ENCODE peak calls at places on chromosomes 13 and 19, in seven cellular contexts. F is MM.1S, T is mammary epithelial cell, P is right atrium auricular region, R is Caco-2, E is pancreas, D is mucosa of descending colon. M is an unnamed sample.

GRCh38 chr19:12092065-12092867 is 27.7 kb downstream of the ZNF844 start:
- DNase-seq in D (peak; percentile 81), E (peak; percentile 93), T (peak; percentile 10), R (no peak), F (peak; percentile 57), P (peak; percentile 87), M (peak; percentile 94)

GRCh38 chr19:11574689-11575088 is 2.8 kb downstream of the ACP5 start:
- DNase-seq in D (no peak), R (no peak), P (no peak), T (no peak), E (no peak), F (no peak), M (no peak)

GRCh38 chr19:8506402-8506957 is 4.0 kb upstream of the PRAM1 start:
- DNase-seq in D (no peak), E (no peak), P (no peak), T (no peak), R (no peak), F (no peak), M (no peak)

GRCh38 chr13:65532231-65532630 is 1697.9 kb downstream of the PCDH9 start:
- DNase-seq in E (no peak), R (no peak), P (no peak), F (no peak), T (no peak), D (no peak), M (no peak)

GRCh38 chr19:39310558-39311311 is 9.9 kb downstream of the LRFN1 start:
- DNase-seq in E (no peak), R (peak; percentile 62), D (no peak), P (no peak), F (no peak), T (no peak), M (no peak)

GRCh38 chr19:4870025-4870700 is 2.7 kb upstream of the PLIN3 start:
- DNase-seq in D (peak; percentile 47), E (no peak), T (peak; percentile 90), R (peak; percentile 82), P (peak; percentile 62), F (no peak), M (peak; percentile 73)

GRCh38 chr19:48524728-48525127 is 13.1 kb upstream of the LMTK3 start:
- DNase-seq in R (no peak), T (no peak), P (no peak), D (no peak), E (no peak), F (no peak), M (no peak)

GRCh38 chr13:45683701-45684100 is 18.4 kb upstream of the CBY2 start:
- DNase-seq in D (no peak), P (no peak), F (no peak), T (no peak), R (no peak), E (no peak), M (no peak)

GRCh38 chr19:38004100-38004504 is 97.1 kb downstream of the SIPA1L3 start:
- DNase-seq in P (no peak), E (no peak), R (no peak), T (no peak), D (no peak), F (no peak), M (no peak)

GRCh38 chr13:50693755-50694154 is 149.7 kb downstream of the DLEU7 start:
- DNase-seq in F (no peak), T (no peak), R (no peak), E (no peak), D (no peak), P (peak; percentile 67), M (no peak)

GRCh38 chr19:56660381-56661105 is 11.0 kb downstream of the ZNF835 start:
- DNase-seq in F (no peak), D (no peak), T (no peak), R (no peak), P (no peak), E (peak; percentile 70), M (no peak)
- H3K9me3 ChIP-seq in F (no peaks in the 10 kb centered on the region), D (peaks cover 82% of the 10 kb centered on the region), T (peaks cover 35% of the 10 kb centered on the region), R (peaks cover 12% of the 10 kb centered on the region), P (no peaks in the 10 kb centered on the region), E (no peaks in the 10 kb centered on the region), M (no peaks in the 10 kb centered on the region)

GRCh38 chr19:57706346-57706745 is 2.7 kb downstream of the ZNF154 start:
- DNase-seq in R (no peak), F (no peak), P (no peak), T (no peak), D (no peak), E (no peak), M (no peak)
- H3K9me3 ChIP-seq in R (peaks cover 20% of the 10 kb centered on the region), F (no peaks in the 10 kb centered on the region), P (no peaks in the 10 kb centered on the region), T (peaks cover 26% of the 10 kb centered on the region), D (peaks cover 99% of the 10 kb centered on the region), E (no peaks in the 10 kb centered on the region), M (peaks cover 8% of the 10 kb centered on the region)

GRCh38 chr19:57949296-57949695 is 1.8 kb upstream of the ZNF256 start:
- DNase-seq in R (no peak), F (no peak), E (peak; percentile 43), D (no peak), P (no peak), T (no peak), M (no peak)
- H3K9me3 ChIP-seq in R (peaks cover 33% of the 10 kb centered on the region), F (no peaks in the 10 kb centered on the region), E (no peaks in the 10 kb centered on the region), D (peaks cover 59% of the 10 kb centered on the region), P (no peaks in the 10 kb centered on the region), T (peaks cover 17% of the 10 kb centered on the region), M (no peaks in the 10 kb centered on the region)

GRCh38 chr13:18232298-18232993 is 949.2 kb downstream of the TUBA3C start:
- DNase-seq in F (no peak), R (no peak), D (no peak), T (no peak), E (peak; percentile 58), P (no peak), M (no peak)

GRCh38 chr13:18232994-18233782 is 948.4 kb downstream of the TUBA3C start:
- DNase-seq in D (no peak), P (no peak), T (no peak), R (no peak), F (no peak), E (peak; percentile 56), M (no peak)

GRCh38 chr13:18235172-18235571 is 946.5 kb downstream of the TUBA3C start:
- DNase-seq in F (no peak), R (no peak), T (no peak), P (no peak), D (no peak), E (peak; percentile 59), M (no peak)

GRCh38 chr13:18235756-18236527 is 945.7 kb downstream of the TUBA3C start:
- DNase-seq in E (peak; percentile 66), P (no peak), R (no peak), T (no peak), D (no peak), F (no peak), M (no peak)

DNA sequence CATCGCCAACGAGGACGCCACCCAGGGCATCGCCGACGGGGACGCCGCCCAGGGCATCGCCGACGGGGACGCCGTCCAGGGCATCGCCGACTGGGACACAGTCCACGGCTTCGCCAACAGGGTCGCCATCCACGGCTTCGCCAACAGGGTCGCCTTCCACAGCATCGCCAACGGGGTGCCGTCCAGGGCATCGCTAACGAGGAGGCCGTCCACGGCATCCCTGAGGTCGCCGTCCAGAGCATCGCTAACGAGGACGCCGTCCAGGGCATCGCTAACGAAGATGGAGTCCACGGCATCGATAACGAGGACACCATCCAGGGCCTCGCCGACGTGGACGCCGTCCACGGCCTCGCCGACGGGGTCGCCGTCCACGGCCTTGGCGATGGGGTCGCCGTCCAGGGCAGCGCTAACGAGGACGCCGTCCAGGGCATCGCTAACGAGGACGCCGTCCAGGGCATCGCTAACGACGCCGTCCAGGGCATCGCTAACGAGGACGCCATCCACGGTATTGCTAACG is 947.8 kb downstream of the TUBA3C start:
- DNase-seq in D (no peak), F (no peak), R (no peak), P (no peak), T (no peak), E (peak; percentile 42), M (no peak)
- H3K9me3 ChIP-seq in D (peaks cover 67% of the 10 kb centered on the region), F (no peaks in the 10 kb centered on the region), R (peaks cover 3% of the 10 kb centered on the region), P (no peaks in the 10 kb centered on the region), T (peaks cover 54% of the 10 kb centered on the region), E (no peaks in the 10 kb centered on the region), M (no peaks in the 10 kb centered on the region)

GRCh38 chr19:15926484-15926883 is 7.8 kb downstream of the CYP4F11 start:
- DNase-seq in E (no peak), T (no peak), R (no peak), P (no peak), D (peak; percentile 36), F (no peak), M (no peak)
- H3K9me3 ChIP-seq in E (no peaks in the 10 kb centered on the region), T (no peaks in the 10 kb centered on the region), R (no peaks in the 10 kb centered on the region), P (no peaks in the 10 kb centered on the region), D (no peaks in the 10 kb centered on the region), F (no peaks in the 10 kb centered on the region), M (no peaks in the 10 kb centered on the region)

GRCh38 chr19:15635016-15635805 is 5.5 kb upstream of the CYP4F3 start:
- DNase-seq in P (no peak), R (no peak), E (no peak), T (peak; percentile 72), D (no peak), F (no peak), M (no peak)

GRCh38 chr19:15629003-15629880 is 11.5 kb upstream of the CYP4F3 start:
- DNase-seq in T (peak; percentile 64), F (peak; percentile 56), E (peak; percentile 92), D (peak; percentile 94), P (peak; percentile 75), R (peak; percentile 69), M (peak; percentile 91)

GRCh38 chr19:15634105-15634504 is 6.6 kb upstream of the CYP4F3 start:
- DNase-seq in E (no peak), D (no peak), R (no peak), P (no peak), F (no peak), T (no peak), M (no peak)

GRCh38 chr19:15633122-15633521 is 7.6 kb upstream of the CYP4F3 start:
- DNase-seq in P (no peak), E (no peak), D (no peak), F (no peak), R (no peak), T (no peak), M (no peak)

DNA sequence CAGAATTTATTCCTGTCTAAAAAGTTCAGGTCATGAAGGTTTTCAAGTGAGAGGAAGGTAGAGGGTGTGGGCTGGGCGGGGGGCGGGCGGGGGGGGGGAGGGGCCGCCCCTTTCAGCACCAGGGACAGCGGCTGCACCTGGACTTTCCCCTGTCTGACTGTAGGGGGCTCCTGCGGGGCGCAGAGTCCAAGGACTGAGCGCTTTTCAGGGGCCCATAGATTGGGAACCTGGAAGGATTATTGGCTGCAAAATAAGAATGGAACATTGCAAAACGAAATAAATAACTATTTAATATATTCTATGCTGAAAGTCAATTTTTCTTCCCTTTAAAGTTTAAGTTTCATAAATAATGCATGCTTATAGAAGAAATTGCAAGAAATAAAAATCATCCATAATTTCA is 8.9 kb upstream of the CYP4F3 start:
- DNase-seq in F (peak; percentile 19), T (no peak), D (peak; percentile 28), R (no peak), P (no peak), E (no peak), M (no peak)
- H3K9me3 ChIP-seq in F (no peaks in the 10 kb centered on the region), T (no peaks in the 10 kb centered on the region), D (no peaks in the 10 kb centered on the region), R (no peaks in the 10 kb centered on the region), P (no peaks in the 10 kb centered on the region), E (no peaks in the 10 kb centered on the region), M (no peaks in the 10 kb centered on the region)

M was measured in upper lobe of right lung.